ENCODE peak calls at places on chromosome 11, in seven cellular contexts. U is IMR-90, J is H9, R is neuronal stem cell, V is trophoblast cell, Y is H1, I is mesendoderm. M is an unnamed sample.

GRCh38 chr11:128021304-128022006 is 565.9 kb downstream of the ETS1 start:
- DNase-seq in U (no peak), J (peak), R (peak), V (no peak), Y (peak), I (peak), M (no peak)

GRCh38 chr11:16788141-16789060 is 50.0 kb downstream of the C11orf58 start:
- DNase-seq in U (peak), J (peak), R (peak), V (peak), Y (peak), I (peak), M (peak)

GRCh38 chr11:62565100-62565802 is 8.4 kb downstream of the EEF1G start:
- DNase-seq in U (no peak), J (no peak), R (no peak), V (no peak), Y (no peak), I (no peak), M (no peak)

GRCh38 chr11:20399498-20399897 is 12.0 kb downstream of the PRMT3 start:
- DNase-seq in U (no peak), J (no peak), R (no peak), V (no peak), Y (no peak), I (no peak), M (no peak)

GRCh38 chr11:125941606-125942275 is 4.1 kb upstream of the VSIG10L2 start:
- DNase-seq in U (peak), J (peak), R (peak), V (peak), Y (peak), I (peak), M (peak)

GRCh38 chr11:62152245-62153086 is 28.7 kb downstream of the INCENP start:
- DNase-seq in U (no peak), J (no peak), R (no peak), V (no peak), Y (no peak), I (no peak), M (no peak)

GRCh38 chr11:78727816-78728215 is 153.2 kb upstream of the NARS2 start:
- DNase-seq in U (no peak), J (no peak), R (no peak), V (no peak), Y (no peak), I (no peak), M (no peak)

GRCh38 chr11:125930076-125930450 is 15.8 kb upstream of the VSIG10L2 start:
- DNase-seq in U (no peak), J (no peak), R (no peak), V (no peak), Y (no peak), I (no peak), M (no peak)

GRCh38 chr11:96257036-96257435 is 86.0 kb downstream of the MAML2 start:
- DNase-seq in U (no peak), J (no peak), R (no peak), V (no peak), Y (no peak), I (no peak), M (no peak)

GRCh38 chr11:96256604-96257003 is 86.4 kb downstream of the MAML2 start:
- DNase-seq in U (no peak), J (no peak), R (no peak), V (no peak), Y (no peak), I (no peak), M (peak)

GRCh38 chr11:96256213-96256580 is 86.8 kb downstream of the MAML2 start:
- DNase-seq in U (no peak), J (no peak), R (no peak), V (no peak), Y (no peak), I (no peak), M (no peak)

GRCh38 chr11:96254087-96254486 is 88.9 kb downstream of the MAML2 start:
- DNase-seq in U (peak), J (no peak), R (no peak), V (no peak), Y (no peak), I (peak), M (peak)

DNA sequence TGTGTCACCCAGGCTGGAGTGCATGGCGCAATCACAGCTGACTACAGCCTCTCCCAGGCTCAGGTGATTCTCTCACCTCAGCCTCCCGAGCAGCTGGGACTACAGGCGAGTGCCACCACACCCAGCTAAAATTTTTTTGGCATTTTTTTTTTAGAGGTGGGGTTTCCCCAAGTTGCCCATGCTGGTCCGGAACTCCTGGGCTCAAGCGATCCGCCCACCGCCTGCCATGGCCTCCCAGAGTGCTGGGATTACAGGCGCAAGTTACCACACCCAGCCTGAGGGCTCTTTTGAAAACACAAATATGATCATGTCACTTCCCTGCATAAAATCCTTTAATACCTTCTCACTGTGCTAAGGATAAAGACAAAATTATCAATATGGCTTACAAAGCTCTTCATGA is 88.1 kb downstream of the MAML2 start:
- DNase-seq in U (no peak), J (no peak), R (no peak), V (peak), Y (no peak), I (no peak), M (no peak)
- H2AK5ac ChIP-seq in U (peak), J (no peak), R (no peak), V (no peak), Y (no peak), I (no peak), M (peak)

GRCh38 chr11:67453816-67454732 is 1.1 kb upstream of the CABP4 start:
- DNase-seq in U (no peak), J (no peak), R (no peak), V (no peak), Y (no peak), I (no peak), M (no peak)

GRCh38 chr11:67451658-67451976 is 912 bp downstream of the GPR152 start:
- DNase-seq in U (no peak), J (no peak), R (no peak), V (no peak), Y (no peak), I (no peak), M (no peak)

GRCh38 chr11:67450796-67451657 is 1.5 kb downstream of the GPR152 start:
- DNase-seq in U (no peak), J (no peak), R (no peak), V (no peak), Y (no peak), I (no peak), M (no peak)

GRCh38 chr11:67455054-67455453 is at the start of gene CABP4:
- DNase-seq in U (no peak), J (no peak), R (no peak), V (no peak), Y (no peak), I (no peak), M (no peak)

DNA sequence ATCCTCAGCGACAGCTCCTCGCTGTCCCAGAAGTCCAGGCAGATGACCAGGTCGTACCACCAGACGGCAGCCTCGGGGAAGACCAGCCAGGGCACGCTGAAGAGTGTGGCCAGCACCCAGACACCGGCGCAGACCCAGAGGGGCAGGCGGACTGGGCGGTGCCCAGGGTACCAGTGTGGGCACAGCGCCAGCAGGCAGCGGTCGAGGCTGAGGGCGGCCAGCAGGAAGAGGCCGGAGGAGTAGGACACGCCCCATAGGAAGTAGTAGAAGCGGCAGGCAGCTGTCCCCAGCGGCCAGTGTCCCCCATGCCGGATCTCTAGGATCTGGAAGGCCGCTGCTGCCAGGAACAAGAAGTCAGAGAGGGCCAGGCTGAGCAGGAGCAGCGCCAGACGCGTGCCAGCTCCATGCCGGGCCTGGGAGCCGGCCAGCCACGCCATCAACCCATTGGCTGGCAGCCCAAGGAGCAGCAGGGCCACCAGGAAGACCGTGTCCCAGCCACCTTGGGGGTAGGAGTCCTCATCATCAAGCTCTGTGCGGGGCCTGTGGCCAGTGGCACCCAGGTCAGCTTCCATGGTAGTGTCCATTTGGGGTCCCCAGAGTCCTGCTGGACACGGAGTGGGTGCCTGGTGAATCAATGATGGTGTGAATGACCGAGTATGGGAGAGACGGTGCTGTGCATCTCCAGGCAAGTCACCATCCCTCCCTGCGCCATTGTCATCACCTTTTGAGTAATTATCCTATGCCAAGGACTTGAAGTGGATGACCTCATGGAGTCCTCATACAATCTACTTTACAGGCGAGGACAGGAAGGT is at the start of gene GPR152:
- DNase-seq in U (no peak), J (no peak), R (no peak), V (no peak), Y (no peak), I (no peak), M (no peak)
- H3K27ac ChIP-seq in U (no peak), J (no peak), R (no peak), V (no peak), Y (no peak), I (no peak), M (no peak)

GRCh38 chr11:32056445-32056844 is 34.4 kb upstream of the RCN1 start:
- DNase-seq in U (no peak), J (no peak), R (no peak), V (no peak), Y (no peak), I (no peak), M (no peak)
- H2AK5ac ChIP-seq in U (no peak), J (no peak), R (no peak), V (no peak), Y (no peak), I (no peak), M (no peak)

GRCh38 chr11:44980533-44981427 is 30.1 kb upstream of the TP53I11 start:
- DNase-seq in U (no peak), J (no peak), R (no peak), V (no peak), Y (no peak), I (no peak), M (no peak)
- H3K27ac ChIP-seq in U (no peak), J (no peak), R (no peak), V (no peak), Y (no peak), I (no peak), M (no peak)

M was measured in mesenchymal stem cell.